ENCODE peak calls at places on chromosomes 7 and 10, in seven cellular contexts. D is upper lobe of right lung; J is breast epithelium; Q is HCT116; L is body of pancreas; U is mammary epithelial cell; H is naive thymus-derived CD4-positive, alpha-beta T cell. T is an unnamed sample. For H3K27me3 and H3K9me3, the result is how much of the 10 kb centered on the place peaks cover.

GRCh38 chr7:34308595-34308994 is 349.4 kb upstream of the NPSR1 start:
- DNase-seq in D (no peak), J (no peak), Q (no peak), L (no peak), U (no peak), H (no peak), T (no peak)

GRCh38 chr7:120617239-120617638 is 240.7 kb downstream of the TSPAN12 start:
- DNase-seq in D (no peak), J (no peak), Q (no peak), L (no peak), U (no peak), H (no peak), T (no peak)

GRCh38 chr10:5291501-5292195 is 73.1 kb upstream of the UCN3 start:
- DNase-seq in D (peak), J (no peak), Q (peak), L (peak), U (peak), H (peak), T (peak)

GRCh38 chr7:87316846-87317545 is 28.5 kb upstream of the CROT start:
- DNase-seq in D (no peak), J (no peak), Q (no peak), L (no peak), U (peak), H (no peak), T (peak)

GRCh38 chr7:123643495-123644428 is 11.9 kb upstream of the LMOD2 start:
- DNase-seq in D (no peak), J (no peak), Q (peak), L (peak), U (peak), H (no peak), T (peak)

GRCh38 chr7:2692543-2692942 is 4.5 kb downstream of the AMZ1 start:
- DNase-seq in D (no peak), J (no peak), Q (no peak), L (no peak), U (no peak), H (no peak), T (no peak)

GRCh38 chr7:3836855-3837254 is 535.8 kb downstream of the SDK1 start:
- DNase-seq in D (no peak), J (no peak), Q (no peak), L (no peak), U (no peak), H (no peak), T (no peak)

GRCh38 chr7:81430150-81430549 is 339.7 kb downstream of the HGF start:
- DNase-seq in D (no peak), J (no peak), Q (no peak), L (no peak), U (no peak), H (no peak), T (no peak)

GRCh38 chr7:32170838-32171237 is 100.6 kb upstream of the PDE1C start:
- DNase-seq in D (no peak), J (no peak), Q (no peak), L (no peak), U (no peak), H (no peak), T (no peak)

GRCh38 chr7:151673216-151673615 is 153.5 kb upstream of the RHEB start:
- DNase-seq in D (no peak), J (no peak), Q (no peak), L (no peak), U (no peak), H (no peak), T (no peak)

GRCh38 chr10:97814996-97815395 is 34.6 kb upstream of the GOLGA7B start:
- DNase-seq in D (no peak), J (no peak), Q (no peak), L (no peak), U (no peak), H (no peak), T (no peak)
- H3K27me3 ChIP-seq in D (under half), J (under half), Q (under half), L (under half), U (under half), H (under half), T (under half)

GRCh38 chr7:96161897-96162296 is 160.0 kb downstream of the SLC25A13 start:
- DNase-seq in D (no peak), J (no peak), Q (no peak), L (no peak), U (peak), H (no peak), T (no peak)
- H3K4me3 ChIP-seq in D (no peak), J (no peak), Q (no peak), L (no peak), U (no peak), H (no peak), T (no peak)

DNA sequence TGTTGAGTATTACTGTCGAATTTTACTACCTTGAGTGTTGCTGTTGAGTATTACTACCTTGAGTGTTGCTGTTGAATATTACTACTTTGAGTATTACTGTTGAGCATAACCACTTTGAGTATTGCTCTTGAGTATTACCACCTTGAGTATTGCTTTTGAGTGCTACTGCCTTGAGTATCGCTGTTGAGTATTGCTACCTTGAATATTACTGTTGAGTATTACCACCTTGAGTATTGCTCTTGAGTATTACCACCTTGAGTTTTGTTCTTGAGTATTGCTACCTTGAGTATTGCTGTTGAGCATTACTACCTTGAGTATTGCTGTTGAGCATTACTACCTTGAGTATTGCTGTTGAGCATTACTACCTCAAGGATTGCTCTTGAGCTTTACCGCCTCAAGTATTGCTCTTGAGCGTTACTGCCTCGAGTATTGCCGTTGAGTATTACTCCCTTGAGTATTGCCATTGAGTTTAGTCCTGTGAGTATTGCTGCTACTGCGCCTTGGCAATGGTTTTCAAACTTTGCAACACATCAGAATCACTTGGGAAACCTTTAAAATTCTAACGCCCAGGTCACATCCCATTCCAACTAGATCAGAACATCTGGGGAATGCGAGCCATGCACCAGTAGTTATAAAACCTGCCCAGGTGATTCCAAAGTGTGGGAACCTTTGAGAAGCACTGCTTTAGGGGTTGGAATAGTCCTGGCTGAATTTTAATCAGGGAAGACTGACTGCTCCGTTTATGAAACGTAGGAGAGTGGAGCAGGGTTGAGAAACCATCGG is 61.7 kb downstream of the TCF7L2 start:
- DNase-seq in D (no peak), J (no peak), Q (no peak), L (no peak), U (no peak), H (no peak), T (no peak)
- H3K9me3 ChIP-seq in D (under half), J (under half), Q (under half), L (under half), U (under half), H (under half), T (under half)

GRCh38 chr7:155463114-155463811 is 5.3 kb downstream of the EN2 start:
- DNase-seq in D (no peak), J (no peak), Q (no peak), L (no peak), U (no peak), H (no peak), T (no peak)
- H3K27me3 ChIP-seq in D (half or more), J (under half), Q (under half), L (under half), U (half or more), H (under half), T (under half)

DNA sequence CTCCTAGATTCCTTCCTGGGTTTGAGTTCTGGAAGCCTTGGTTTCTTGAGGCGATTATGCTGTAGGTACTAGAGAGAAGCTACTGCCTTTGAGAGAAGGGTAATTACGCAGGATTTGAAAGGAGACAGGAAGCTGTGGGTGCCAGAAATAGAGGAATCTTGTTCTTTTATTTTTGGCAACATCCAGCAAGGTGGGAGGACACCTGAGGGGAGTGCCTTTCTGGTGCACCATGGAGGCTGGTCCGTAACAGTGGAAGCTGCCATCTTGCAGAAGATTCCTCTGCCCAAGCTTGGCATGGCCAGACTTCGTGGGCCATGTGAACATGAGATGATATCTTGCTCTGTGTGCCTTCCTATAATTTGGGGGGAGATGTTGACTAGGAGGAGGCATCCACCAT is 98.0 kb downstream of the PFKFB3 start:
- DNase-seq in D (no peak), J (no peak), Q (no peak), L (no peak), U (no peak), H (no peak), T (no peak)
- H3K4me3 ChIP-seq in D (no peak), J (no peak), Q (no peak), L (no peak), U (no peak), H (peak), T (no peak)

DNA sequence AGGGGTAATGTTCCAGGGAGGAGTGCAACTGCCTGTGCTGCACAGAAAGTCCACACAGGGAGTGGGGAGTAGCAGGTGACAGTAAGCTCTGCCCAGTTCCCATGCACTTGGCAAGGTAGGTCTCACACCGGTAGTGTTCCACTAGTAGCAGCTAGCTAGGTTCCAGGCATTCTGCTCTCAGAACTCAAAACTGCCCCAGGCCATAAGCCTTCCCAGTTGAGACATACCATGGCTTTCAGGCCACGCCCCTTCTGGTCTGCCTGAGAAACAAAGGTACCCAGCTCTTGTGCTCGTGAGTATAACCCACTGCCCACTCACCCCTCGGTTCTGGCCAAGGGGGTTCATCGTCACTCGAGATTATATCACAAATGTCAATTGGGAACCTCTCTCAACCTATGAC is 12.6 kb downstream of the CASP7 start:
- DNase-seq in D (no peak), J (no peak), Q (no peak), L (no peak), U (no peak), H (no peak), T (no peak)
- H3K9me3 ChIP-seq in D (under half), J (under half), Q (under half), L (under half), U (under half), H (under half), T (under half)

T was measured in MG63.